ENCODE peak calls at places on chromosomes 5 and 9, in four cellular contexts. A is AG04450, R is iPS-NIHi11, M is kidney epithelial cell. O is an unnamed sample.

GRCh38 chr9:113590991-113591898 is 127.7 kb downstream of the RGS3 start:
- DNase-seq in R (peak), M (no peak), A (no peak), O (peak)

GRCh38 chr5:42583322-42583721 is 160.1 kb downstream of the GHR start:
- DNase-seq in M (peak), A (no peak), R (peak), O (peak)

GRCh38 chr9:81826541-81826906 is 101.7 kb upstream of the SPATA31D4 start:
- DNase-seq in A (no peak), R (no peak), M (no peak), O (peak)

GRCh38 chr9:128215491-128216404 is 12.6 kb downstream of the DNM1 start:
- DNase-seq in R (no peak), A (peak), M (peak), O (no peak)

GRCh38 chr9:23123048-23123632 is 676.5 kb downstream of the DMRTA1 start:
- DNase-seq in M (no peak), A (no peak), R (peak), O (peak)

GRCh38 chr5:54717870-54718269 is 200.3 kb downstream of the SNX18 start:
- DNase-seq in M (no peak), R (no peak), A (no peak), O (no peak)

GRCh38 chr5:113331201-113331551 is 103.6 kb downstream of the TSSK1B start:
- DNase-seq in M (no peak), R (no peak), A (no peak), O (no peak)

GRCh38 chr9:126690431-126691051 is 76.8 kb downstream of the LMX1B start:
- DNase-seq in R (peak), A (no peak), M (no peak), O (peak)

GRCh38 chr5:73442960-73443627 is 5.5 kb downstream of the FOXD1 start:
- DNase-seq in M (no peak), A (no peak), R (no peak), O (peak)

GRCh38 chr9:35951736-35952135 is 6.2 kb downstream of the OR2S2 start:
- DNase-seq in R (no peak), M (no peak), A (peak), O (no peak)

GRCh38 chr5:74624009-74624408 is 16.5 kb downstream of the ENC1 start:
- DNase-seq in R (no peak), A (no peak), M (no peak), O (no peak)

GRCh38 chr9:82957526-82958379 is 105.2 kb downstream of the RASEF start:
- DNase-seq in A (no peak), R (no peak), M (no peak), O (peak)

GRCh38 chr5:124421584-124421983 is 324.9 kb downstream of the ZNF608 start:
- DNase-seq in R (no peak), M (no peak), A (no peak), O (no peak)

GRCh38 chr9:94619012-94619411 is 20.3 kb downstream of the FBP1 start:
- DNase-seq in R (no peak), M (no peak), A (no peak), O (no peak)

GRCh38 chr9:33168941-33169544 is 1.9 kb upstream of the B4GALT1 start:
- DNase-seq in M (no peak), R (no peak), A (no peak), O (no peak)

GRCh38 chr5:27130587-27130986 is 92.2 kb upstream of the CDH9 start:
- DNase-seq in M (peak), R (no peak), A (no peak), O (no peak)

GRCh38 chr9:86732514-86732913 is 214.8 kb downstream of the GAS1 start:
- DNase-seq in M (peak), R (no peak), A (no peak), O (no peak)

GRCh38 chr9:447230-448025 is 232.8 kb downstream of the DOCK8 start:
- DNase-seq in A (no peak), R (no peak), M (peak), O (no peak)

GRCh38 chr5:102811962-102812361 is 56.9 kb downstream of the PAM start:
- DNase-seq in M (no peak), A (no peak), R (no peak), O (no peak)

GRCh38 chr9:111833941-111834340 is 39.2 kb upstream of the SHOC1 start:
- DNase-seq in M (no peak), A (no peak), R (no peak), O (no peak)

GRCh38 chr5:174837919-174838902 is 113.8 kb downstream of the MSX2 start:
- DNase-seq in R (peak), M (peak), A (no peak), O (peak)

GRCh38 chr9:107465467-107466451 is 23.8 kb downstream of the KLF4 start:
- DNase-seq in R (peak), A (no peak), M (no peak), O (peak)

GRCh38 chr5:171882118-171882517 is 96.5 kb downstream of the SMIM23 start:
- DNase-seq in M (no peak), R (no peak), A (no peak), O (no peak)

O was measured in neural progenitor cell.